ENCODE peak calls at places on chromosomes 7 and 10, in eight cellular contexts. K, L, N, Z, O, W, I and C are unnamed samples.

GRCh38 chr10:110158051-110159005 is 49.1 kb upstream of the MXI1 start:
- DNase-seq in K (peak), L (no peak), N (no peak), Z (no peak), O (no peak), W (no peak), I (no peak), C (no peak)

GRCh38 chr7:129231666-129232065 is 6.8 kb downstream of the AHCYL2 start:
- DNase-seq in K (no peak), L (no peak), N (no peak), Z (no peak), O (no peak), W (no peak), I (no peak), C (no peak)

GRCh38 chr10:118276203-118276602 is 65.9 kb downstream of the FAM204A start:
- DNase-seq in K (no peak), L (no peak), N (no peak), Z (no peak), O (no peak), W (no peak), I (no peak), C (no peak)

GRCh38 chr10:44287408-44287807 is 97.5 kb downstream of the CXCL12 start:
- DNase-seq in K (no peak), L (no peak), N (no peak), Z (no peak), O (no peak), W (no peak), I (no peak), C (no peak)

GRCh38 chr7:47295606-47296005 is 286.3 kb downstream of the TNS3 start:
- DNase-seq in K (no peak), L (no peak), N (no peak), Z (no peak), O (no peak), W (no peak), I (no peak), C (no peak)

GRCh38 chr7:64874114-64874513 is 29.0 kb upstream of the ZNF273 start:
- DNase-seq in K (no peak), L (no peak), N (no peak), Z (no peak), O (no peak), W (no peak), I (peak), C (no peak)

GRCh38 chr10:67602268-67602950 is 93.6 kb downstream of the CTNNA3 start:
- DNase-seq in K (no peak), L (no peak), N (no peak), Z (peak), O (no peak), W (no peak), I (no peak), C (no peak)

GRCh38 chr7:148807451-148807850 is 76.6 kb downstream of the EZH2 start:
- DNase-seq in K (no peak), L (no peak), N (no peak), Z (no peak), O (no peak), W (no peak), I (no peak), C (no peak)

GRCh38 chr7:140674899-140675701 is 2.4 kb downstream of the ADCK2 start:
- DNase-seq in K (no peak), L (peak), N (no peak), Z (peak), O (no peak), W (no peak), I (no peak), C (peak)

GRCh38 chr10:34677591-34677990 is 137.5 kb downstream of the PARD3 start:
- DNase-seq in K (no peak), L (no peak), N (no peak), Z (no peak), O (no peak), W (no peak), I (no peak), C (no peak)

GRCh38 chr10:76719021-76719420 is 918.6 kb downstream of the KCNMA1 start:
- DNase-seq in K (no peak), L (no peak), N (no peak), Z (no peak), O (no peak), W (no peak), I (no peak), C (no peak)

GRCh38 chr10:132606031-132606491 is 68.5 kb downstream of the INPP5A start:
- DNase-seq in K (no peak), L (no peak), N (no peak), Z (no peak), O (no peak), W (no peak), I (no peak), C (no peak)

GRCh38 chr10:92961638-92962037 is 99.0 kb upstream of the CYP26C1 start:
- DNase-seq in K (no peak), L (no peak), N (no peak), Z (no peak), O (no peak), W (no peak), I (no peak), C (no peak)

GRCh38 chr7:146902728-146903127 is 786.1 kb downstream of the CNTNAP2 start:
- DNase-seq in K (no peak), L (no peak), N (no peak), Z (no peak), O (no peak), W (no peak), I (no peak), C (no peak)

GRCh38 chr10:61108880-61109279 is 164.9 kb upstream of the RHOBTB1 start:
- DNase-seq in K (no peak), L (no peak), N (no peak), Z (no peak), O (no peak), W (no peak), I (peak), C (no peak)

DNA sequence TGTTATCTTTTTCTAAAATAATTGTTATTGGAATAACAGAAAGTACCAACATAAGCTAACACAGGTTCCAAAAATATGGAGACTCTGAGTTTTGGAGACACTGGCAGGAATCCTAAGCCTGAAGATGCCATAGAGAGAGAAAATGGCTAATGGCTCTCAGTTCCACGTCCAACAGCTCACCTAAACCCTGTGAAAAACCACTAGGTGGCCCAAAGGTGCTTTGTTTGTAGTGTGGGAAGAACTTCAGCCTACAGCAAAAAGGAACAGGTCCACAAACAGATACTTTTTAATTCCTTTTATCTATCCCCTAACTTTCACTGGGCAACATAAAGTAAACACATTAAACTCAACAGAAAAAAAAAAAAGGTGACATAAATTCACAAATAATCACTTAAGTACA is 272.3 kb downstream of the SEMA3D start:
- DNase-seq in K (no peak), L (no peak), N (no peak), Z (no peak), O (no peak), W (no peak), I (no peak), C (no peak)
- TF ChIP-seq CTCF in K (no peak), L (no peak), N (no peak), Z (no peak), O (no peak), W (no peak), I (peak), C (no peak)

DNA sequence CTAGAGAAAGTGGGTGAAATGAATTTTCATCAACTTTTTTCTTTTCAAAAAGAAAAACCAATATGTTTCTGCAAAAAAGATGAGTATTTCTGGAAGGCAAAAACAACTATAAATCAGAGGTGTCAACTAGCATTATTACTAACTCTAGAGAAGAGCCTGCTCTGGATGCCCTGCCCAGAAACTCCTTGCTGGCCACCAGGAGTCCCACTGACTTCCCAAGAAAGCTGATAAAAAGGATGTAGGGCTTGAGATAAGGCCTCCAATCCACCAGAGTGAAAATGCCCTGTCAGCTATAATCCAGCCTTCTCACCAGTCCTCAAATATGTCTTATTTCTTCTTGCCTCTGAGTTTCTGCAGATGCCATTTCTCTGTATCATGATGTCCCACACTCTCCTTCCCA is 16.7 kb upstream of the FZD1 start:
- DNase-seq in K (no peak), L (no peak), N (no peak), Z (no peak), O (no peak), W (no peak), I (no peak), C (no peak)
- TF ChIP-seq CTCF in K (no peak), L (no peak), N (no peak), Z (peak), O (no peak), W (no peak), I (peak), C (no peak)

GRCh38 chr7:105204520-105204919 is 184.2 kb downstream of the SRPK2 start:
- DNase-seq in K (no peak), L (no peak), N (no peak), Z (no peak), O (no peak), W (no peak), I (no peak), C (no peak)

GRCh38 chr7:105204953-105205352 is 183.8 kb downstream of the SRPK2 start:
- DNase-seq in K (no peak), L (no peak), N (no peak), Z (no peak), O (no peak), W (no peak), I (no peak), C (no peak)

GRCh38 chr7:105206985-105207384 is 181.7 kb downstream of the SRPK2 start:
- DNase-seq in K (no peak), L (no peak), N (no peak), Z (no peak), O (no peak), W (no peak), I (no peak), C (no peak)

GRCh38 chr7:105202561-105203130 is 186.1 kb downstream of the SRPK2 start:
- DNase-seq in K (no peak), L (no peak), N (no peak), Z (peak), O (no peak), W (no peak), I (no peak), C (no peak)

DNA sequence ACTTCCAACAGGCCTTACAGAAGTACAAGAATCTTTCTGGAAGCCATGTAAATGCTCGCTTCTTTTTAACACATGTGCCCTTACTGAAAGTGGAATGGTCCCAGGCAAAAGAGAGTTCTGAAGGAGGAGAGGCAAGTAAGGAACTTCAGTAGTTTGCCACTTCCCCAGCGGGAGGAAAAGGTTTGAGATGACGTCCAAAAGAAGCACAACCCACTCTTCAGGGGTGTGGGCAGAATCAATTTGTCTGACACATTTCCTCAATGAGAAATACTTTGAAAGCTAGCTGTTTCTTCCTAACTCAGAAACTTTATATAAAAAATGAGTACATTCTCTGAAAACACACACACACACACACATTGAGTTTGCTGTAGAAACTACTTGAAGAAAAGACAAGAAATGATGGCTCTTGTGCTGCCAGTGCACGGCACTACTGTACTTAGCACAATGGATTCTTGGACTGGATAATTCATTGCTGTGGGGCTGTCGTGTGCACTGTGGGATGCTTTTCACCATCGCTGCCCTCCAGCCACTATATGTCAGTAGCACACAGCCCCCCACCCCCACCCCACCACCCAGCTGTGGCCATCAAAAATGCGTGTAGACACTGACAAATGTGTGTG is 183.0 kb downstream of the SRPK2 start:
- DNase-seq in K (no peak), L (no peak), N (no peak), Z (peak), O (no peak), W (no peak), I (no peak), C (no peak)
- TF ChIP-seq CTCF in K (no peak), L (no peak), N (no peak), Z (no peak), O (no peak), W (no peak), I (no peak), C (no peak)

DNA sequence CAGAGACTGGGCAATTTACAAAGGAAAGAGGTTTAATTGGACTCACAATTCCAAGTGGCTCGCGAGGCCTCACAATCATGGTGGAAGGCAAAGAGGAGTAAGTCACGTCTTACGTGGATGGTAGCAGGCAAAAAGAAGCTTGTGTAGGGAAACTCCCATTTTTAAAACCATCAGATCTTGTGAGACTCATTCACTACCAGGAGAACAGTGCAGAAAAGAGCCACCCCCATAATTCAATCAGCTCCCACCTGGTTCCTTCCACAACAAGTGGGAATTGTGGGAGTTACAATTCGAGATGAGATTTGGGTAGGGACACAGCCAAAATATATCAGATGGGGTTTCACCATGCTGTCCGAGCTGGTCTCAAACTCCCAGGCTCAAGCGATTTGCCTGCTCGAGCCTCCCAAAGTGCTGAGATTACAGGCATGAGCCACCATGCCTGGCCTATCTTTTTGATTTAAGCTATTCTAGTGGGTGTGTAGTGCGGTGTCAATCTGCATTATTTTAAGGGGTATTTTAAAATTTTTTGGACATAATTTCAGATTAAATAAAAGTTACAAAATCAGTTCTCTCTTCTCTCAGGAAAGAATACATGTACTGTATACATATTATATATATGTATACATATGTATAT is 9.0 kb upstream of the MRPS16 start:
- DNase-seq in K (no peak), L (no peak), N (no peak), Z (no peak), O (no peak), W (no peak), I (no peak), C (no peak)
- TF ChIP-seq CTCF in K (no peak), L (no peak), N (no peak), Z (no peak), O (no peak), W (no peak), I (no peak), C (no peak)

GRCh38 chr10:3067045-3067858 is at the start of gene PFKP:
- DNase-seq in K (peak), L (no peak), N (peak), Z (no peak), O (peak), W (no peak), I (no peak), C (peak)

GRCh38 chr10:3068968-3069737 is 1.8 kb downstream of the PFKP start:
- DNase-seq in K (no peak), L (no peak), N (peak), Z (no peak), O (peak), W (no peak), I (no peak), C (peak)

GRCh38 chr10:3069876-3070275 is 2.5 kb downstream of the PFKP start:
- DNase-seq in K (no peak), L (no peak), N (no peak), Z (no peak), O (no peak), W (no peak), I (no peak), C (no peak)

GRCh38 chr10:3067859-3068179 is 471 bp downstream of the PFKP start:
- DNase-seq in K (no peak), L (no peak), N (no peak), Z (no peak), O (no peak), W (no peak), I (no peak), C (no peak)

GRCh38 chr10:3068201-3068967 is 1.0 kb downstream of the PFKP start:
- DNase-seq in K (peak), L (no peak), N (peak), Z (peak), O (peak), W (no peak), I (peak), C (peak)
- TF ChIP-seq CTCF in K (no peak), L (peak), N (peak), Z (peak), O (no peak), W (peak), I (peak), C (no peak)

GRCh38 chr7:150404785-150405583 is 25.9 kb downstream of the ZNF775 start:
- DNase-seq in K (peak), L (peak), N (peak), Z (peak), O (peak), W (peak), I (peak), C (peak)
- TF ChIP-seq CTCF in K (no peak), L (no peak), N (peak), Z (peak), O (no peak), W (peak), I (peak), C (no peak)

GRCh38 chr7:158227258-158227657 is 360.4 kb downstream of the PTPRN2 start:
- DNase-seq in K (no peak), L (no peak), N (no peak), Z (no peak), O (no peak), W (no peak), I (no peak), C (no peak)

GRCh38 chr7:158229945-158230344 is 357.7 kb downstream of the PTPRN2 start:
- DNase-seq in K (no peak), L (no peak), N (no peak), Z (no peak), O (no peak), W (no peak), I (no peak), C (no peak)

GRCh38 chr7:158228986-158229385 is 358.6 kb downstream of the PTPRN2 start:
- DNase-seq in K (no peak), L (no peak), N (no peak), Z (no peak), O (no peak), W (no peak), I (no peak), C (no peak)

DNA sequence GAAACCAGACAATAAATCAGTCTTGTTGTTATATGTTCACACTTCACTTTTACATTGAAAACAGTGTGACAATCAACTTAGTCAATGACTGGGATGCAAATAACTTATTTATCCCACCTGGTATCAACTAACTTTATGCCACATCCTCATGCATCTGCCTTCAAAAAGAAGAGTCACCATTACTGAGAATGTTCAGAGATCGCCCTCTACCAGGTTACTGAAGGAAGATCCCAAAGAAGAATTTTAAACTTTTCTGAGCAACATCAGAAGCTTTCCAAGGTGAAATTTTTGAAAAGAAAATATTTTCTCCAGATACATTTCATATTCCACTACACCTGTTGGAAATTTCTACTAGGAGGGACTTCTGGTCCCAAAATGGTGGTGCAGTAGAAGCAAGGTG is 359.5 kb downstream of the PTPRN2 start:
- DNase-seq in K (no peak), L (no peak), N (no peak), Z (no peak), O (no peak), W (no peak), I (no peak), C (no peak)
- TF ChIP-seq CTCF in K (no peak), L (no peak), N (no peak), Z (no peak), O (no peak), W (no peak), I (no peak), C (no peak)

DNA sequence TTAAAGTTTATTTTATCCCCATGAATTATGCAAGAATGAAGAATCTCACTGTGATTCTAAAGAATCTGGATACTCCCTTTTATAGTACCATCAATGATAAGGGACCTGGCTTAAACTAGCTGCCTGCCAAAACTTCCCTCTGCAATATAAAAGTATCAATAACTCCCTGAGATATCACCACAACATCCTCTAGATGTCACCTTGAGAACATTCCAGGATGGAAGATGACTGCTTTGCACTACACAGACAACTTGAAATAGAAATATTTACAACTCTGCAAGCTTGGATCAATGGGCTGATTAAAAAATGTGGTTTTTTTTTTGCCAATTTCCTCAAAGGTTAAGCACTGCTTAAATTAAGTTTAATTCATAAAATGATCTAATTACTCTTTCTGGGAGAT is 142.0 kb downstream of the SLC25A13 start:
- DNase-seq in K (no peak), L (no peak), N (no peak), Z (no peak), O (no peak), W (no peak), I (no peak), C (no peak)
- TF ChIP-seq CTCF in K (no peak), L (peak), N (no peak), Z (no peak), O (no peak), W (no peak), I (no peak), C (no peak)

DNA sequence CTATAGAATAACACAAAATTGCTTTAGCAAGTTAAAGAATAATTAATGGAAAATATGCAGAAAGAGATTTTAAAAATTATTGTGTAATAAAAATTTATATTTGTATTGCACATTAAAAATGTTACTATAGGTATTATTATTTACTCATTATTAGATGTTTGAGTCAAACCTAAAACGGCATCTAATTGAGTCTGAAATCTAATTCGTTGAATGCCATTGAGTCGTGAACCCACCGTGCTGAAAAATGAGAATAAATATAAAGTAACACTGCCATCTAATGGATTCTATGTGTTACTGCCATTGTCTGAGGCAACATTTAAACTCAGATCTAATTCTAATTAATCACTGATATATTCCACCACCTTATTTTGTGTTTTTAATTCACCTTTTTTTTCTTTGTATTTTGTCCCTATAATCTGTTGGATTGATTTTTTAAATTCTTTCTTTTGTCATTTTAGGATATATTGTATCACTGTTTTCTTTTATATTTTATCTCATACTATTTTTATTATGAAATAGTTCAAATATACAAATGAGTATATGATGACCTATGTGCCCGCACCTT is 62.2 kb downstream of the SAMD9 start:
- DNase-seq in K (no peak), L (no peak), N (no peak), Z (peak), O (no peak), W (no peak), I (no peak), C (no peak)
- TF ChIP-seq CTCF in K (peak), L (peak), N (peak), Z (peak), O (peak), W (peak), I (peak), C (peak)